ENCODE peak calls at places on chromosomes 6 and 20, in eight cellular contexts. D is GM23338, B is SK-N-SH, V is GM12878, S is Panc1, L is HL-60, M is HCT116, U is K562. X is an unnamed sample.

GRCh38 chr6:114830515-114830914 is 487.7 kb upstream of the HS3ST5 start:
- DNase-seq in D (no peak), B (peak; percentile 2), V (no peak), S (no peak), L (no peak), M (no peak), U (no peak), X (no peak)

GRCh38 chr6:90175627-90176538 is 120.8 kb downstream of the BACH2 start:
- DNase-seq in D (no peak), B (no peak), V (no peak), S (no peak), L (no peak), M (no peak), U (no peak), X (no peak)

GRCh38 chr6:5763407-5763806 is 243.3 kb downstream of the NRN1 start:
- DNase-seq in D (no peak), B (no peak), V (no peak), S (no peak), L (no peak), M (no peak), U (no peak), X (no peak)

GRCh38 chr6:148768646-148769270 is 21.9 kb downstream of the UST start:
- DNase-seq in D (no peak), B (no peak), V (no peak), S (no peak), L (no peak), M (no peak), U (no peak), X (no peak)

GRCh38 chr6:108565893-108566292 is 5.2 kb downstream of the FOXO3 start:
- DNase-seq in D (no peak), B (no peak), V (no peak), S (no peak), L (peak; percentile 93), M (no peak), U (no peak), X (peak; percentile 81)

GRCh38 chr6:163438940-163439335 is 24.4 kb downstream of the QKI start:
- DNase-seq in D (no peak), B (peak; percentile 48), V (no peak), S (no peak), L (no peak), M (no peak), U (peak; percentile 45), X (peak; percentile 49)

GRCh38 chr20:33947709-33948295 is 45.9 kb upstream of the RALY start:
- DNase-seq in D (peak; percentile 95), B (peak; percentile 53), V (peak; percentile 19), S (peak; percentile 5), L (peak; percentile 89), M (peak; percentile 89), U (peak; percentile 91), X (peak; percentile 83)

GRCh38 chr6:17790486-17790885 is 83.8 kb upstream of the NUP153 start:
- DNase-seq in D (no peak), B (no peak), V (no peak), S (no peak), L (no peak), M (no peak), U (no peak), X (no peak)

GRCh38 chr6:128242765-128243403 is 277.5 kb downstream of the PTPRK start:
- DNase-seq in D (no peak), B (no peak), V (no peak), S (no peak), L (no peak), M (no peak), U (no peak), X (peak; percentile 31)

GRCh38 chr6:139654888-139655782 is 280.7 kb upstream of the CITED2 start:
- DNase-seq in D (peak; percentile 39), B (no peak), V (no peak), S (no peak), L (no peak), M (no peak), U (no peak), X (peak; percentile 8)

DNA sequence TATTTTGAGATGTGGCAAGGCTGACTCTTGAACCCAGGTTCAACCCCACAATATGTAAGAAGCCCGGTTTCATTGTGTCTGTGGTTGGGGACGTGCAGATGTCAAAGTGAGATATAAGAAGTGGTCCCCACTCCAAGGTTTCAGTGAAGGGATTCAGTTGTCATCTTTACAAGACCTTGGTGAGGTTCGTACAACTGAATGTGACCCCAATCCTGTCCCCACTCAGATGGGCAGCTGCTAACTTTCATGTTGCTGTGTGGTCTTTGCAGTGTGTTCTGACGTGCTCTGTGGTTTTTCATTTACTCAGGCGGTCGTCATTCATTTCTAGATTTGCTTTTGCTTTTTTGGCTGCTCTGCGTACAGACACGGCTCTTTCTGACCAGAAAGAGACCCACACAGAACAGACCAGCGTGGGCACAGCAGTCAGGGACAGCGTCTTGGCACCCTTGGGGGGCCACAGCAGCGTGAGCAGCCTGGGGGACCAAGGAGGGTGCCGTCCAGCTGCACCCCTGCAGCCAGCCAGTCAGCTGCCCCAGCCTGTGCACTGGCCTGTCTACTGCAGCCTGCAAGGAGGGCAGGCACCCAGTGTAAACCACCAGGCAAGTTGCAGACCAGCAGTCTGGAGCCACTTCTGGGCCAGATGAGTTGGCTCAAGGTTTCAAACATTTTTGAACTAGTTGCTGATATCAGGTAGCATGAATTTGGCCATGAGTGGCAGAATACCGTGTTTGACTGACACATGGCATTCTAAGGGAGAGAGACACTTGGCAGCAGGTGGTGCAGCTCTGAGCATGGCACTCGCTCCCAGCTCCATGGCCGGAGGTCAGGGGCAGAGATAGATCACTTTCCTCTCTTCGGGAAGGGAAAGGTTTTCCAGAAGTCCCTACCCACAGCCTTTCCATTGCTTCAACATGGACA is 49.4 kb upstream of the IRF4 start:
- DNase-seq in D (no peak), B (no peak), V (peak; percentile 92), S (no peak), L (no peak), M (no peak), U (no peak), X (no peak)
- TF ChIP-seq POLR2AphosphoS5 in D (no peak), B (no peak), V (peak; percentile 55), S (no peak), L (no peak), M (no peak), U (no peak), X (no peak)

GRCh38 chr6:83463886-83464285 is 33.0 kb upstream of the ME1 start:
- DNase-seq in D (no peak), B (no peak), V (no peak), S (no peak), L (no peak), M (no peak), U (no peak), X (no peak)
- TF ChIP-seq REST in D (no peak), B (no peak), V (no peak), S (no peak), L (no peak), M (no peak), U (no peak), X (no peak)

DNA sequence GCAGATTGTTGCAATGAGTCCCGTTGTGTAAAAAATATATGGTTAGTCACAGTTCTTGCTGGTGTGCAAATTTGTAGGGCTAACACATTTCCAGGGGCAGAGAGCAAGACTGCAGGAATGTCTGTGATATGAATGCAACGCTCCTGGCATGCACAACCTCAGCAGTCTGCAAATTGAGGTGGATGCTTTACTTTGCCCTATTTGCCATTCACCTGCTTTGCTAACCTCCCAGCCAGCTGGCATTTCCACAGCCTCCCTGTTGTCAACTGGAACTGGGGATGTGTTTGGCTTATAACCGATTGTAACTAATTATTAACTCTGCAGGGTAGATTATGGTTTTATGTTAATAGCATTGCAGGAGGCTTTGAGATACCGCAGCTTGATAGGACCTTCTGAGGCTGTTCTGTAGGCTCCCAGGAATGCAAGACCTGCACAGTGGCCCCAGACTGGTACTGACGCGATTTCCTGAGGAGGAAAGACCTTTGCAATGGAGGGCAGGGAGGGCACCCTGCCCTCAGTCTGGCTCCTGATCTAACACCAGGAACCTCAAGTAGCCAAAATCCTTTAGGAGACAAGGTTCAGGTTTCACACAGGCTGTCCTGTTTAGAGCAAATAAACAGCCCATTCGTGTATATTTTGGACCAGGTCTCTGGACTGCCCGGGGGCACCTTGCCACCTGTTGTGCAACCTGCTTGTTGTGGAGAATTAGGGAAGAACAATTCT is 53.4 kb downstream of the EDN1 start:
- DNase-seq in D (no peak), B (no peak), V (no peak), S (no peak), L (no peak), M (no peak), U (no peak), X (peak; percentile 90)
- TF ChIP-seq POLR2AphosphoS5 in D (no peak), B (no peak), V (no peak), S (no peak), L (no peak), M (no peak), U (no peak), X (no peak)

GRCh38 chr6:109772961-109773431 is 81.9 kb downstream of the FIG4 start:
- DNase-seq in D (no peak), B (no peak), V (no peak), S (no peak), L (no peak), M (no peak), U (no peak), X (no peak)
- TF ChIP-seq REST in D (no peak), B (no peak), V (no peak), S (no peak), L (no peak), M (no peak), U (no peak), X (no peak)

DNA sequence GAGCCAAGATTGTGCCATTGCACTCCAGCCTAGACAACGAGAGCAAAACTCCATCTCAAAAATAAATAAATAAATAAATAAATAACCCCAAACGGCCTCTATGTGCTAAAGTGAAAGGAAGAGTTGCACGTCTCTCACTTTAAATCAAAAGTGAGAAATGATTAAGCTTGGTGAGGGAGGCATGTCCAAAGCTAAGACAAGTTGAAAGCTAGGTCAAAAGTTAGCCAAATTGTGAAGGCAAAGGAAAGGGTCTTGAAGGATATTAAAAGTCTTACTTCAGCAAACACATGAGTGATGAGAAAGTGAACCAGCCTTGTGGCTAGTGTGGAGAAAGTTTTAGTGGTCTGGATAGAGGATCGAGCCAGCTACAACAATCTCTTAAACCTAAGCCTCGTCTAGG is 14.3 kb downstream of the ZBP1 start:
- DNase-seq in D (no peak), B (no peak), V (no peak), S (no peak), L (no peak), M (no peak), U (no peak), X (no peak)
- TF ChIP-seq POLR2AphosphoS5 in D (no peak), B (no peak), V (no peak), S (no peak), L (no peak), M (no peak), U (no peak), X (no peak)

GRCh38 chr6:147321260-147321659 is 117.0 kb downstream of the STXBP5 start:
- DNase-seq in D (no peak), B (no peak), V (no peak), S (no peak), L (no peak), M (no peak), U (no peak), X (peak; percentile 71)
- TF ChIP-seq REST in D (no peak), B (no peak), V (no peak), S (no peak), L (no peak), M (no peak), U (no peak), X (no peak)

DNA sequence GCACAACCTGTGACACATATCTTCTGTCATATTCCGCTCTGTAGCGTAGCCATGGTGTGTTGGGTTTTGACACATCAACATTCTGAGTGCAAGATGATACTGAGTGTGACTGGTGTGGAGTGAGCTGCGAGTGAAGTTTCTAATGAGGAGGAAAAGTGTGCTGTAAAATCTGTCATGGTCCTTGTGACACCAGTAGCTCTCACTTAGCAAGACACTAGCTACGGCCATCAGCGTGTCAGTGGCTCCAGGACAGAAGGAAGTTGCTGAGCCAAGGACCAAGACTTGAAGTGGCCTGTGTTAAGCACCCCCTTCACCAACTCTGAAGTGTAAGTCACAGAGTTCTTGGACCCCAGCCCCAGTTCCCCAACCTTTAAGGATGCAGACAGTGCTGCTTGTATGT is 72.1 kb downstream of the TSHZ2 start:
- DNase-seq in D (no peak), B (no peak), V (no peak), S (no peak), L (no peak), M (no peak), U (no peak), X (no peak)
- TF ChIP-seq POLR2AphosphoS5 in D (no peak), B (no peak), V (no peak), S (no peak), L (no peak), M (no peak), U (no peak), X (no peak)